ENCODE peak calls at places on chromosomes 4 and X, in five cellular contexts. One of them, this sample, is unnamed.

GRCh38 chr4:99960648-99961047 is 10.6 kb upstream of the H2AZ1 start:
- DNase-seq in lower lobe of right lung: no peak
- DNase-seq in cardiac muscle cell: no peak
- DNase-seq in PC-9: no peak
- DNase-seq in gastrocnemius medialis: no peak
- DNase-seq in this sample: no peak

GRCh38 chrX:101219116-101219839 is at the start of gene DRP2:
- DNase-seq in lower lobe of right lung: no peak
- DNase-seq in cardiac muscle cell: no peak
- DNase-seq in PC-9: no peak
- DNase-seq in gastrocnemius medialis: no peak
- DNase-seq in this sample: no peak

GRCh38 chr4:102363033-102363432 is 17.8 kb upstream of the SLC39A8 start:
- DNase-seq in lower lobe of right lung: no peak
- DNase-seq in cardiac muscle cell: no peak
- DNase-seq in PC-9: no peak
- DNase-seq in gastrocnemius medialis: no peak
- DNase-seq in this sample: no peak

GRCh38 chrX:130260316-130260715 is 8.4 kb downstream of the ZNF280C start:
- DNase-seq in lower lobe of right lung: no peak
- DNase-seq in cardiac muscle cell: no peak
- DNase-seq in PC-9: no peak
- DNase-seq in gastrocnemius medialis: no peak
- DNase-seq in this sample: no peak

GRCh38 chrX:149572743-149573142 is 14.5 kb downstream of the MAGEA9B start:
- DNase-seq in lower lobe of right lung: no peak
- DNase-seq in cardiac muscle cell: no peak
- DNase-seq in PC-9: no peak
- DNase-seq in gastrocnemius medialis: no peak
- DNase-seq in this sample: no peak

GRCh38 chrX:65677954-65678469 is 10.6 kb downstream of the MSN start:
- DNase-seq in lower lobe of right lung: no peak
- DNase-seq in cardiac muscle cell: peak
- DNase-seq in PC-9: peak
- DNase-seq in gastrocnemius medialis: peak
- DNase-seq in this sample: no peak

GRCh38 chr4:1714303-1715001 is 2.3 kb upstream of the SLBP start:
- DNase-seq in lower lobe of right lung: no peak
- DNase-seq in cardiac muscle cell: no peak
- DNase-seq in PC-9: no peak
- DNase-seq in gastrocnemius medialis: no peak
- DNase-seq in this sample: peak

GRCh38 chr4:113674251-113674650 is 87.3 kb downstream of the CAMK2D start:
- DNase-seq in lower lobe of right lung: no peak
- DNase-seq in cardiac muscle cell: no peak
- DNase-seq in PC-9: no peak
- DNase-seq in gastrocnemius medialis: no peak
- DNase-seq in this sample: no peak

GRCh38 chrX:49039598-49040375 is 3.4 kb downstream of the TFE3 start:
- DNase-seq in lower lobe of right lung: peak
- DNase-seq in cardiac muscle cell: peak
- DNase-seq in PC-9: peak
- DNase-seq in gastrocnemius medialis: peak
- DNase-seq in this sample: peak

GRCh38 chr4:152106781-152107321 is 346.0 kb upstream of the GATB start:
- DNase-seq in lower lobe of right lung: no peak
- DNase-seq in cardiac muscle cell: peak
- DNase-seq in PC-9: no peak
- DNase-seq in gastrocnemius medialis: no peak
- DNase-seq in this sample: no peak

GRCh38 chrX:115652221-115652620 is 91.2 kb downstream of the PLS3 start:
- DNase-seq in lower lobe of right lung: no peak
- DNase-seq in cardiac muscle cell: peak
- DNase-seq in PC-9: no peak
- DNase-seq in gastrocnemius medialis: no peak
- DNase-seq in this sample: no peak

GRCh38 chr4:175671491-175671934 is 140.6 kb downstream of the GPM6A start:
- DNase-seq in lower lobe of right lung: no peak
- DNase-seq in cardiac muscle cell: no peak
- DNase-seq in PC-9: peak
- DNase-seq in gastrocnemius medialis: no peak
- DNase-seq in this sample: no peak

GRCh38 chr4:20271954-20272353 is 20.2 kb downstream of the SLIT2 start:
- DNase-seq in lower lobe of right lung: no peak
- DNase-seq in cardiac muscle cell: no peak
- DNase-seq in PC-9: no peak
- DNase-seq in gastrocnemius medialis: no peak
- DNase-seq in this sample: no peak

DNA sequence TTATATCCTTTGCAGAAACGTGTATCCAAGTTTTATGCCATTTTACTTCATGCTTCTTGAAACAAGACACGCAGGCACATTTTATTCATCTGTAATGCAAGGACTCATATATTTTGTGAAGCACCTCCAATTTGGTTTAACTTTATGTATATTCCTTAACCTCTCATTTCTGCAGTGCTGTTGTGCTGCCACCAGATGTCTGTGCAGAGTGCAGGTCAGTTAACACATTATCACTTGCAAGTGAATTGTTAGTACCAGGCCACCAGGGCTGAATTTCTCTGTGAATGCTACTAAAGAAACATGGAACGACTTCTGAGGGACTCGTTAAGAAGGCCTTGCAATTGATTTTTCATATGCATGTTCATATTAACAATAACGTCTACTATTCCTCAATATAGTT is 770.4 kb downstream of the NLGN4X start:
- DNase-seq in lower lobe of right lung: no peak
- DNase-seq in cardiac muscle cell: no peak
- DNase-seq in PC-9: no peak
- DNase-seq in gastrocnemius medialis: no peak
- DNase-seq in this sample: peak
- TF ChIP-seq CTCF in lower lobe of right lung: no peak
- TF ChIP-seq CTCF in cardiac muscle cell: no peak
- TF ChIP-seq CTCF in PC-9: peak
- TF ChIP-seq CTCF in gastrocnemius medialis: no peak
- TF ChIP-seq CTCF in this sample: peak

DNA sequence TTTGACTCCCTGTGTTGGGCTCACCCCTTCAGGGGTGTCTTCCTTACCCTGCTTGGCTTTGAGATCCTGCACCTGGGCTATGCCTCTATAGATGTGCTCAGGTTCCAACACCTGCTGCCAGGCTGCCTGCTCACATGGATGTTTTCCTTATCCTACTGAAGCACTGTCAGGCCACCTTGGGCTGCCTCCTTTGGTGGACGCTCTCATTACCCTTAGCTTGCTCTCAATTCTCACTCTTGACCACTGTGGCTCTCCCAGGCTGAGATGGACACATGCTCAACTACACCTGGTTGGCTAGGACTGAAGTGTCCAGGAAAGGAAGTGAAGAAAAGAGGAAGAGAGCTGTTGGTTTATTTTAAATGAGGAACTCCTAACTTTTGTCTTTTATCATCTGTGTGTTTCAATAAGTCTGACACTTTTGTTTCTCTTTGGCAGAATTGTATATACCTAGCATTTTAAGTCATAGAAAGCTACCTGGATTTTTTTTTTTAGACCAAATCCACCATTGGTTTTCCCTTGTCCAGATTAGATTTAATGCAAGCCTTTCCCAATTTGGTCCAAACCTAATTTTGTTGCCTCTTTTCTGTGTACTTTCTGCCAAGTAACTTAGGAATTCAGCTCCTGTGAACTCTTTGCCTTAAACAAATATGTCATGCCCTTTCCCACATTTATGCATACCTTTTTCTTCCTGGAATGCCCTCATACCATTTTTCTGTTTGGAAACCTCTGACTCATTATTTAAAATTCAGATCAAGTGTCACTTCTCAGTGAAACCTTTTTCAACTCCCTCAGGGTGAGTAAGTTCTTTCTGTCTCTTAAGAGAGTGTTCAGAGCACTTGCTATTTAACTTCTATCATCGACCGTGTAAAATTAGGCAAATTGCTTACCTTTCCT is 175.9 kb downstream of the GC start:
- DNase-seq in lower lobe of right lung: no peak
- DNase-seq in cardiac muscle cell: peak
- DNase-seq in PC-9: no peak
- DNase-seq in gastrocnemius medialis: no peak
- DNase-seq in this sample: no peak
- H3K4me3 ChIP-seq in lower lobe of right lung: no peak
- H3K4me3 ChIP-seq in cardiac muscle cell: no peak
- H3K4me3 ChIP-seq in PC-9: peak
- H3K4me3 ChIP-seq in gastrocnemius medialis: no peak
- H3K4me3 ChIP-seq in this sample: no peak

DNA sequence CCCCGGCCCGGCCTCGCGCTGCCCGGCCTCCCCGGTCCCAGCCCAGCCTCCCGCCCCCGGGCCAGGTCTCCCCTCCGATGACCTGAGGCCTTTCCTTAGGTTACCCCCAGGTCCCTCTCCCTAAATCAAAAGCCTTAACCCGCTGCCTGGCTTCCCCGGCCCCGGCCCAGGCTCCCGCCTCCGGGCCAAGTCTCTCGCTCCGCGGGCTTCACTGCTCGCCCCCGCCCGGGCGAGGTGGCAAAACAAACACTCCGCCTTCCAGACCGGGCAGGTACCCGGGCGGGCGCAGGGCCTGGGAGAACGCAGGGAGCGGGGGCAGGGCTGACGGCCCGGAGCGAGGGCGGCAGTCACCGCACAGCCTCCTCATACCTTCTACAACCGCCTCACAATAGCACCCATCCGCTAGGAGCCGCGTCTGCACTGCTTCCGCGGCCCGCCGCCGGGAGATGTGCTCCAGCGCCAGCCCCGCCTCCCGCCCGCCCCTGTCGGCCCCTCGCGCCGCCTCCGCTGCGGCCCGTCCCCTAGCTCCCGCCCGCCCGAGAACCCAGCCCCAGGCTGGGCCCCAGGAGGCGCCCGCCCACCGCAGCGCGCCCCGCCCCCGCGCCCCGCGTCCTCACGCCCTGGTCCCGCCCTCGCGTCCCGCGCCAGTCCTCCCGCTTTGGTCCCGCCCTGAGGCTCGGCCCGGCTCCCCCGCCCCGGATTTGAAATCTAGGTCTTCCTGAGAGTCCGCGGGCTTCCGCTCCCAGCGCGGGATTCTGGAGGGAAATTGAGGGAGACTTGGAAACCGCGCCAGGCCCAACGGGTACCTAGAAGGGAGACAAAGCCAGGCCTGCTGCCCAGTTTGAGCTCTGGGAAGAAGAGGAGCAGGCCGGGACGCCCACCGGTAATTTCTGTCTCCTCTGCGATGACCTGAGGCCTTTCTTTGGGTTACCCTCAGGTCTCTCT is at the start of the genes CASP3 and PRIMPOL:
- DNase-seq in lower lobe of right lung: peak
- DNase-seq in cardiac muscle cell: peak
- DNase-seq in PC-9: peak
- DNase-seq in gastrocnemius medialis: peak
- DNase-seq in this sample: peak
- TF ChIP-seq CTCF in lower lobe of right lung: peak
- TF ChIP-seq CTCF in cardiac muscle cell: peak
- TF ChIP-seq CTCF in PC-9: no peak
- TF ChIP-seq CTCF in gastrocnemius medialis: no peak
- TF ChIP-seq CTCF in this sample: peak

DNA sequence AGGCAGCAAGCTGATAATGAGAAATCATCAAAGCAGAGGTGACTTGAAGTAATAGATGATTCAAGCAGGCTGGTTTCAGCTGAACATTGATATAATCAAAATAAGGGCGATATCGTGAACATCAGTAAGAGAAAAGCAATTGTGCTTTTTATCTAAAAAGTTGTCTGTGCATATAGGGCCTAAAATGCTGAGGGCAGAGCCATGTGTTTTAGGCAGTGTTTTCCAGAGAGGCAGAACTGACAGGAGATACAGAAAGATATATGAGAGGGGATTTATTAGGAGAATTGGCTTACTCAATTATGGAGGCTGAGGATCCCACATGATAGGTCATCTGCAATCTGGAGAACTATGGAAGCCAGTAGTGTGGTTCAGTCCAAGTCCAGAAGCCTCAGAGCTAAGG is 136.5 kb upstream of the NPY2R start:
- DNase-seq in lower lobe of right lung: no peak
- DNase-seq in cardiac muscle cell: no peak
- DNase-seq in PC-9: no peak
- DNase-seq in gastrocnemius medialis: no peak
- DNase-seq in this sample: no peak
- H3K4me3 ChIP-seq in lower lobe of right lung: no peak
- H3K4me3 ChIP-seq in cardiac muscle cell: no peak
- H3K4me3 ChIP-seq in PC-9: no peak
- H3K4me3 ChIP-seq in gastrocnemius medialis: no peak
- H3K4me3 ChIP-seq in this sample: no peak

DNA sequence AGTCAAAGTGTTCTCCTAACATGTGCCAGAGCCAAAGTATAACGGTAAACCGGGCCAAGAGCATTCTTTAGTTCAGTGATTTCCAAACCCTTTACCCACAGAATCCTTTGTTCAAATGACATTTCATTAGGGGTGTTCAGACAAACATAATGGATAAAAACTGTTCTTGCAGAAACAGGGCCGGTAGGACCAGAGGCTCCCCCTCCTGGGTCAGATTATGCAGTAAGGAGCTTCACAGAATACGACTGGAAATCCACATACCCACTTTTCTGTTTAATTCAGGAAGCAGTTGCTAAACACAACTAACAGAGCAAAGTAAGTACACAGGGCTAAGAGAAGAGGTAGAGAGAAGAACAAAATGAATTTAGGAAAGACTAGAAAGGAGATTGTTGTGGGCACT is 46.6 kb upstream of the TMEM184C start:
- DNase-seq in lower lobe of right lung: no peak
- DNase-seq in cardiac muscle cell: peak
- DNase-seq in PC-9: no peak
- DNase-seq in gastrocnemius medialis: no peak
- DNase-seq in this sample: no peak
- TF ChIP-seq CTCF in lower lobe of right lung: no peak
- TF ChIP-seq CTCF in cardiac muscle cell: peak
- TF ChIP-seq CTCF in PC-9: no peak
- TF ChIP-seq CTCF in gastrocnemius medialis: no peak
- TF ChIP-seq CTCF in this sample: no peak

GRCh38 chrX:151779258-151779657 is 44.7 kb downstream of the CNGA2 start:
- DNase-seq in lower lobe of right lung: no peak
- DNase-seq in cardiac muscle cell: no peak
- DNase-seq in PC-9: no peak
- DNase-seq in gastrocnemius medialis: no peak
- DNase-seq in this sample: no peak
- H3K4me3 ChIP-seq in lower lobe of right lung: no peak
- H3K4me3 ChIP-seq in cardiac muscle cell: no peak
- H3K4me3 ChIP-seq in PC-9: no peak
- H3K4me3 ChIP-seq in gastrocnemius medialis: no peak
- H3K4me3 ChIP-seq in this sample: no peak

DNA sequence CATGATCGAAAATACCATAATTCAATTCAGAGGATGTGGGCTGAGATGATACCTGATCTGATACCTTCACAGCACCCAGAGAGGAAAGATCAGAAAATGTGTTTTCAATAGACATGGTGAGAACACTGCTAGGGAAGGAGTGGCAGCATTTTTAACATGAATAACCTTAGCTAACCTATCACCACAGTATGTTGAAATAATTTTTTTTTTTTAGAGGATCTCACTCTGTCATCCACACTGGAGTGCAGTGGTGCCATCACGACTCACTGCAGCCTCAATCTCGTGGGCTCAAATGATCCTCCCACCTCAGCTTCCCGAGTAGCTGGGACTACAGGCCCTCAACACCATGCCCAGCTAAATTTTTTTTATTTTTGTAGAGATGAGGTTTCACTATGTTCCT is 90.5 kb upstream of the RAPGEF2 start:
- DNase-seq in lower lobe of right lung: no peak
- DNase-seq in cardiac muscle cell: peak
- DNase-seq in PC-9: peak
- DNase-seq in gastrocnemius medialis: no peak
- DNase-seq in this sample: no peak
- TF ChIP-seq CTCF in lower lobe of right lung: no peak
- TF ChIP-seq CTCF in cardiac muscle cell: no peak
- TF ChIP-seq CTCF in PC-9: no peak
- TF ChIP-seq CTCF in gastrocnemius medialis: no peak
- TF ChIP-seq CTCF in this sample: no peak

GRCh38 chr4:155741546-155741945 is 17.3 kb upstream of the GUCY1B1 start:
- DNase-seq in lower lobe of right lung: no peak
- DNase-seq in cardiac muscle cell: no peak
- DNase-seq in PC-9: no peak
- DNase-seq in gastrocnemius medialis: no peak
- DNase-seq in this sample: no peak
- H3K4me3 ChIP-seq in lower lobe of right lung: no peak
- H3K4me3 ChIP-seq in cardiac muscle cell: no peak
- H3K4me3 ChIP-seq in PC-9: no peak
- H3K4me3 ChIP-seq in gastrocnemius medialis: no peak
- H3K4me3 ChIP-seq in this sample: no peak

This sample was measured in GM12865.